ENCODE peak calls at places on chromosomes 11 and 22, in seven cellular contexts. I is cardiac fibroblast, J is uterus, U is fibroblast of pulmonary artery, E is transverse colon, O is mammary epithelial cell, K is nephron progenitor cell. Y is an unnamed sample.

GRCh38 chr11:65522640-65523322 is 2.1 kb upstream of the SCYL1 start:
- DNase-seq in I (peak), O (no peak), J (no peak), U (peak), E (no peak), K (no peak), Y (no peak)

GRCh38 chr11:35058318-35058717 is 80.7 kb upstream of the CD44 start:
- DNase-seq in E (no peak), J (no peak), K (no peak), U (no peak), O (no peak), I (no peak), Y (no peak)

GRCh38 chr11:61777234-61778090 is 14.9 kb downstream of the TMEM258 start:
- DNase-seq in I (no peak), O (peak), K (peak), U (no peak), E (peak), J (peak), Y (no peak)

GRCh38 chr11:44961894-44962293 is 11.2 kb upstream of the TP53I11 start:
- DNase-seq in K (no peak), O (no peak), J (no peak), I (no peak), U (no peak), E (no peak), Y (no peak)

GRCh38 chr11:1388763-1389102 is 1.0 kb upstream of the BRSK2 start:
- DNase-seq in K (peak), J (no peak), O (no peak), U (no peak), I (no peak), E (no peak), Y (no peak)

GRCh38 chr11:13249992-13250391 is 27.6 kb upstream of the BMAL1 start:
- DNase-seq in I (peak), K (no peak), E (no peak), J (no peak), O (peak), U (peak), Y (peak)

GRCh38 chr11:58513747-58514367 is 6.0 kb upstream of the OR5B21 start:
- DNase-seq in O (peak), J (no peak), E (peak), U (peak), I (peak), K (peak), Y (peak)

GRCh38 chr11:1152316-1153104 is 5.2 kb upstream of the MUC5AC start:
- DNase-seq in K (no peak), O (peak), U (peak), I (peak), J (no peak), E (no peak), Y (peak)

GRCh38 chr11:33542921-33543320 is 157.7 kb downstream of the C11orf91 start:
- DNase-seq in K (peak), U (peak), J (peak), O (peak), I (peak), E (peak), Y (peak)

GRCh38 chr22:26471522-26471921 is 12.1 kb downstream of the HPS4 start:
- DNase-seq in O (peak), U (peak), J (no peak), K (no peak), I (peak), E (no peak), Y (peak)

GRCh38 chr22:17172172-17172833 is 13.2 kb upstream of the HDHD5 start:
- DNase-seq in U (no peak), J (peak), E (no peak), O (peak), K (peak), I (no peak), Y (no peak)

GRCh38 chr11:13042873-13043338 is 33.8 kb downstream of the RASSF10 start:
- DNase-seq in I (no peak), J (no peak), K (no peak), U (no peak), E (no peak), O (no peak), Y (no peak)

GRCh38 chr11:61814242-61814957 is 2.4 kb downstream of the FADS1 start:
- DNase-seq in K (no peak), U (peak), E (peak), I (peak), O (peak), J (no peak), Y (peak)

GRCh38 chr22:36986242-36986821 is 32.9 kb downstream of the TST start:
- DNase-seq in E (peak), K (peak), J (no peak), U (no peak), O (no peak), I (no peak), Y (peak)

GRCh38 chr11:121563003-121563402 is 110.2 kb upstream of the SORL1-AS1 start:
- DNase-seq in E (no peak), J (no peak), K (no peak), U (no peak), I (no peak), O (no peak), Y (no peak)

GRCh38 chr11:119254239-119254638 is 48.1 kb downstream of the CBL start:
- DNase-seq in O (no peak), U (no peak), E (no peak), K (no peak), I (no peak), J (no peak), Y (no peak)

GRCh38 chr22:20243545-20244249 is 24.4 kb downstream of the RTN4R start:
- DNase-seq in E (peak), O (peak), U (peak), I (peak), K (peak), J (peak), Y (peak)

GRCh38 chr11:86486261-86487030 is 111.8 kb downstream of the CCDC81 start:
- DNase-seq in J (no peak), O (no peak), I (no peak), U (no peak), K (no peak), E (no peak), Y (no peak)

GRCh38 chr11:113110046-113110445 is 148.8 kb downstream of the NCAM1 start:
- DNase-seq in E (no peak), J (no peak), I (no peak), O (no peak), K (no peak), U (no peak), Y (no peak)

GRCh38 chr22:39490135-39490798 is 11.8 kb upstream of the MIEF1 start:
- DNase-seq in O (peak), U (peak), I (peak), K (peak), J (peak), E (peak), Y (peak)

GRCh38 chr11:72124046-72124445 is 11.5 kb upstream of the FOLR3 start:
- DNase-seq in K (no peak), U (no peak), I (no peak), O (no peak), J (no peak), E (no peak), Y (no peak)

GRCh38 chr11:124724854-124725718 is 14.7 kb upstream of the NRGN start:
- DNase-seq in K (no peak), I (no peak), E (peak), J (no peak), O (no peak), U (no peak), Y (no peak)

GRCh38 chr11:74636633-74637184 is 44.3 kb downstream of the POLD3 start:
- DNase-seq in U (peak), O (peak), K (no peak), E (no peak), J (no peak), I (peak), Y (peak)

GRCh38 chr22:33006220-33006954 is 51.8 kb downstream of the SYN3 start:
- DNase-seq in K (no peak), U (no peak), E (no peak), I (no peak), J (no peak), O (no peak), Y (peak)

GRCh38 chr11:78803995-78804394 is 229.3 kb upstream of the NARS2 start:
- DNase-seq in E (no peak), I (no peak), J (no peak), U (no peak), K (no peak), O (no peak), Y (no peak)

GRCh38 chr11:1172729-1173117 is 15.0 kb downstream of the MUC5AC start:
- DNase-seq in O (no peak), U (no peak), J (no peak), K (no peak), E (no peak), I (no peak), Y (no peak)

GRCh38 chr11:118851970-118852369 is 31.7 kb upstream of the CXCR5 start:
- DNase-seq in E (no peak), U (no peak), I (no peak), O (no peak), K (no peak), J (no peak), Y (no peak)

GRCh38 chr22:22798232-22798616 is 89.4 kb upstream of the IGLL5 start:
- DNase-seq in I (no peak), K (no peak), E (no peak), O (no peak), J (no peak), U (no peak), Y (no peak)

DNA sequence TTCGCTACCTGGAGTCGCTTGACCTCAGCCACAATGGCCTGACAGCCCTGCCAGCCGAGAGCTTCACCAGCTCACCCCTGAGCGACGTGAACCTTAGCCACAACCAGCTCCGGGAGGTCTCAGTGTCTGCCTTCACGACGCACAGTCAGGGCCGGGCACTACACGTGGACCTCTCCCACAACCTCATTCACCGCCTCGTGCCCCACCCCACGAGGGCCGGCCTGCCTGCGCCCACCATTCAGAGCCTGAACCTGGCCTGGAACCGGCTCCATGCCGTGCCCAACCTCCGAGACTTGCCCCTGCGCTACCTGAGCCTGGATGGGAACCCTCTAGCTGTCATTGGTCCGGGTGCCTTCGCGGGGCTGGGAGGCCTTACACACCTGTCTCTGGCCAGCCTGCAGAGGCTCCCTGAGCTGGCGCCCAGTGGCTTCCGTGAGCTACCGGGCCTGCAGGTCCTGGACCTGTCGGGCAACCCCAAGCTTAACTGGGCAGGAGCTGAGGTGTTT is 12.8 kb downstream of the TSKU start:
- DNase-seq in I (no peak), U (no peak), J (peak), O (no peak), K (no peak), E (no peak), Y (no peak)
- TF ChIP-seq CTCF in I (no peak), U (no peak), J (no peak), O (no peak), K (no peak), E (no peak), Y (no peak)

GRCh38 chr11:76670475-76671235 is at the start of gene LRRC32:
- DNase-seq in J (peak), I (peak), U (no peak), O (no peak), K (peak), E (peak), Y (no peak)
- TF ChIP-seq CTCF in J (no peak), I (no peak), U (no peak), O (no peak), K (no peak), E (no peak), Y (no peak)

GRCh38 chr11:2886936-2887335 is 1.4 kb upstream of the CDKN1C start:
- DNase-seq in O (no peak), E (no peak), K (no peak), I (no peak), J (no peak), U (no peak), Y (no peak)

GRCh38 chr11:2885676-2886081 is at the start of gene CDKN1C:
- DNase-seq in E (peak), J (peak), K (peak), O (peak), I (peak), U (peak), Y (peak)

GRCh38 chr11:2885017-2885675 is 429 bp downstream of the CDKN1C start:
- DNase-seq in O (no peak), K (peak), J (peak), E (peak), U (peak), I (peak), Y (peak)

GRCh38 chr11:2887526-2888195 is 2.1 kb upstream of the CDKN1C start:
- DNase-seq in J (no peak), I (no peak), O (no peak), K (no peak), U (no peak), E (no peak), Y (no peak)

DNA sequence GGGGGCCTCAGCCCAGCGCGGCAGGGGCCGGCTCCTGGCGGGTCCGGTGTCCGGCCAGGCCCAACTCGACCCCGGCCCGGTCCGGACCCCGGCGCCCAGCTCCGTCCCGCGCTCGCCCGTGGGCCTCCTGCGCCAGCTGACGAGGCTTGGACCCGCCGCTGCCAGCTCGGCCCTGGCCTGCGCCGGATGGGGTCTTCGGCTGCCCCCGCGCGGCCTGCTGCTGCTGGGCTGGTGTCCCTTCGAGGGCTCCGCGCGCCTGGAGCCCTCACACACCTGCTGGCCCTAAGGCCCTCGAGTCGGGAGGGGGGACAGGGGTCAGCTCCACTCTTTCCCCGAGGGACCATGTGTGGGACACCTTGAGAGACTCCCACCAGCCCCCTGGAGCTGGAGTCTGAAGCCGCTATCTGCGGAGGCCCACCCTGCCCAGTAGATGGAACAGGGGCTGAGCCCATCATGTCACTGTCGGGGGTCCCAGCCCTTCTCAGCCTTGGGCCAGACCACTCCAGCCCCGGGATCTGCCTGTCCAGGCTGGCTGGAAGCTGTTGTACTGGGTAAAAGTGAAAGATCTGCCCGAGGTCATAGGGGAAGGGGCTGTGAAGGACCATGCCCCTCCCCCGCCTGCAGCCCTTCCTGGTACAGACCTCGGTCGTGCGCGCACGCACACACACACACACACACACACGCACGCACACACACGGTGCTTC is 768 bp upstream of the CDKN1C start:
- DNase-seq in U (peak), E (no peak), K (peak), J (peak), O (no peak), I (peak), Y (no peak)
- TF ChIP-seq CTCF in U (no peak), E (peak), K (no peak), J (peak), O (no peak), I (peak), Y (no peak)

DNA sequence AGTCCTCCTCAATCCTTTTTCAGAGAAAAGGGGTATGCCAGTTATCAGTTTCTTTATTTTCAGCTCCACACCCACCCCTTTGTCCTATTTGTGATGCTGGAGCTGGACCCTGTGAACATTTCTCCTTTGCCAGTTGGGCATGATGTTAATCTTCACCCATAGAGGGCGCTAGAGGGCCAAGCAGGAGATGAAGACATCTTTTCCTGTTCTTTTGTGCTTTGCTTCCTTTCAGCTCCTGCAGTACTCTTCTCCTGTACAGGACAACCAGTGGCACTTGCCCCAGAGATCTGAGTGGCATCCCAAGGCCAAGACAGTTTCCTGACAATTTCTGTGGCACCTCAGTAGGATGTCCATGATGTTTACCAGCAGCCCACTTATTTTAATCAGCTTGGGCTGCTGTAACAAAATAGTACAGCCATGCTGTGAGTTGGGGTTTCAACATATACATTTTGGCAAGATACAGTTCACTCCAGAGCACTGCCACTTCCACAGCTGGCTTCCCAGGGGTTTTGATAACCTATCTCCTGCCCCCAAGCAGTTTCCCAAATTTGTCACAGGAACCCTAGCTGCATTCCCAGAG is 4.6 kb downstream of the SAA2 start:
- DNase-seq in E (peak), J (no peak), K (peak), O (peak), U (peak), I (peak), Y (peak)
- TF ChIP-seq CTCF in E (peak), J (peak), K (peak), O (peak), U (peak), I (peak), Y (peak)

DNA sequence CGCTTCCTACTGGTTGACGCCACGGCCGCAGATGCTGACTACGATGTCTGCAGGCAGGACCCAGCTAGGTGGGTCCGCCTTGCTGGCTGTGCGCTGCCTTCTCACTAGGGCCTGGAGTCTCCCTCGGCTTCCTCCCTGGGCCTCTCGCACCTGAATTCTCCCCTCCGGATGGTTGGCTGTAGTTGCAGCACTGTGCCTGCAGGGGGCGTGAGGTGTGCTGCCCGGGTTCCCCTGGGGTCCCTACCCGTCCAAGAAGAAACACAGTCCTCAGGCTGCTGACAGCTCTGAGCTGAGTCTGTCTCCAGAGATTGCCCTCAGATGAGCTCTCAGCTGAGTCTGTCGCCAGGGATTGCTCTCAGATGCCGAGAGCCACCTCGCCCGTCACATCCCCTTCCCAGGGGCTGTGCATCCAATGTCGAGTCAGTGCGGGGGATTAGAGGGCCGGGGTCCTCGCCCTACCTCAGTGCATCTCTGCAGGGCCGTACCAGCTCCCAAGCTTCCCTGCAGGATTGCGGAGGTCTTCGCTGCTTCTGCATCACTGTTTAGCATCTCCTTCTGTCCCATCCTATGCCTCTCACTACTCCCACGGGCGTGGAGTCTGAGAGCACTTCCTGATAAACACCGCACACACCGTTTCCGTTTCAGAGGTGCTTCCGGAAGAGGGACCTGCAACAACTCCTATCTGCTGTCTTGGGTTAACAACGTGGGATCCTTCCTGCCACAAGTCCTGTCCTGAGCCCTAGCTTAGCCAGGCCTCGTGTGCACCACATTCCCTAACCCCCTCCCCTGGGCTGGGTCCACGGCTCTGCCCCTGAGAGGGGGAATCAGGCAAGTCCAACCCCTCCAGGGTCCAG is 196.9 kb downstream of the CSNK2A3 start:
- DNase-seq in E (no peak), J (no peak), O (no peak), U (no peak), I (no peak), K (peak), Y (peak)
- TF ChIP-seq CTCF in E (peak), J (no peak), O (peak), U (peak), I (peak), K (peak), Y (peak)

Y was measured in MCF 10A.